ENCODE peak calls at places on chromosomes 2 and 18, in seven cellular contexts. Y, W, J, Z, T, M and K are unnamed samples.

GRCh38 chr2:216285641-216286156 is 86.6 kb downstream of the MARCHF4 start:
- DNase-seq in Y (no peak), W (no peak), J (no peak), Z (no peak), T (no peak), M (no peak), K (peak; percentile 14)

GRCh38 chr2:120406566-120406965 is 60.6 kb downstream of the INHBB start:
- DNase-seq in Y (no peak), W (no peak), J (no peak), Z (no peak), T (peak; percentile 83), M (no peak), K (no peak)

GRCh38 chr2:82875891-82876290 is 1583.2 kb downstream of the SUCLG1 start:
- DNase-seq in Y (no peak), W (no peak), J (no peak), Z (no peak), T (no peak), M (no peak), K (no peak)

GRCh38 chr2:240182476-240182875 is 42.0 kb upstream of the OTOS start:
- DNase-seq in Y (no peak), W (no peak), J (no peak), Z (no peak), T (peak; percentile 59), M (no peak), K (no peak)

GRCh38 chr18:36038102-36038663 is 29.2 kb downstream of the RPRD1A start:
- DNase-seq in Y (no peak), W (no peak), J (no peak), Z (no peak), T (no peak), M (no peak), K (no peak)

GRCh38 chr18:657311-657997 is at the start of gene TYMS:
- DNase-seq in Y (peak; percentile 58), W (peak; percentile 70), J (peak; percentile 64), Z (peak; percentile 61), T (no peak), M (peak; percentile 78), K (peak; percentile 85)

GRCh38 chr18:47345291-47345690 is 93.8 kb upstream of the SKOR2 start:
- DNase-seq in Y (no peak), W (no peak), J (no peak), Z (no peak), T (no peak), M (no peak), K (no peak)

GRCh38 chr18:24600076-24600654 is 139.7 kb downstream of the HRH4 start:
- DNase-seq in Y (peak; percentile 79), W (peak; percentile 60), J (peak; percentile 65), Z (peak; percentile 14), T (no peak), M (peak; percentile 72), K (peak; percentile 76)

GRCh38 chr2:185433824-185434223 is 304.8 kb upstream of the FSIP2 start:
- DNase-seq in Y (no peak), W (peak; percentile 75), J (no peak), Z (no peak), T (no peak), M (peak; percentile 64), K (no peak)

GRCh38 chr2:36769106-36769505 is 72.6 kb downstream of the VIT start:
- DNase-seq in Y (no peak), W (no peak), J (no peak), Z (no peak), T (no peak), M (no peak), K (no peak)

GRCh38 chr2:233411162-233411561 is 56.9 kb downstream of the DGKD start:
- DNase-seq in Y (no peak), W (no peak), J (no peak), Z (no peak), T (no peak), M (no peak), K (no peak)

GRCh38 chr18:10261315-10262276 is 192.8 kb upstream of the APCDD1 start:
- DNase-seq in Y (no peak), W (no peak), J (no peak), Z (no peak), T (no peak), M (no peak), K (no peak)

GRCh38 chr2:162710282-162710891 is 128.2 kb downstream of the KCNH7 start:
- DNase-seq in Y (no peak), W (no peak), J (no peak), Z (no peak), T (no peak), M (peak; percentile 51), K (peak; percentile 78)

GRCh38 chr2:106197878-106198277 is 3.8 kb upstream of the UXS1 start:
- DNase-seq in Y (peak; percentile 78), W (peak; percentile 48), J (no peak), Z (no peak), T (no peak), M (peak; percentile 96), K (no peak)